ENCODE peak calls at places on chromosomes 1 and 21, in ten cellular contexts. X is stimulated activated CD4-positive, alpha-beta T cell treated with anti-CD3 and anti-CD28 coated beads, Interleukin-2, amount 100 ng/mL, for 24 hours; J is adrenal gland; P is EL; Z is DMS79; S is T-helper 9 cell; O is activated T-helper 1 cell treated with anti-CD3 and anti-CD28 coated beads, Interleukin-12 subunit alpha, Interleukin-12 subunit beta, Interleukin-2, Interleukin-4 antibody, amounts not matched to agents 30 ng/mL and 10 ng/mL and 1 ng/mL, durations not matched to agents 14 hours and 24 hours and 36 hours; G is fibroblast of lung; V is neuronal stem cell; R is CD8-positive, alpha-beta T cell. E is an unnamed sample.

GRCh38 chr1:33306561-33307493 is 14.1 kb downstream of the A3GALT2 start:
- DNase-seq in R (no peak), X (peak), O (no peak), G (no peak), Z (no peak), P (no peak), S (no peak), V (no peak), J (no peak), E (no peak)

GRCh38 chr21:38930838-38931237 is 125.1 kb downstream of the ETS2 start:
- DNase-seq in P (peak), O (no peak), J (peak), Z (no peak), R (no peak), V (no peak), X (no peak), S (no peak), G (no peak), E (no peak)

GRCh38 chr21:45847870-45848269 is 133.7 kb upstream of the COL6A1 start:
- DNase-seq in V (no peak), G (peak), S (no peak), O (no peak), Z (no peak), X (no peak), R (no peak), J (no peak), P (no peak), E (no peak)

GRCh38 chr1:201181726-201182125 is 8.9 kb upstream of the IGFN1 start:
- DNase-seq in V (no peak), Z (no peak), G (no peak), P (no peak), O (no peak), R (no peak), J (no peak), S (no peak), X (no peak), E (no peak)

GRCh38 chr1:151828931-151829330 is 2.7 kb downstream of the RORC start:
- DNase-seq in Z (peak), V (peak), J (peak), G (peak), R (no peak), X (no peak), O (no peak), S (no peak), P (peak), E (no peak)

GRCh38 chr1:211127166-211127565 is 6.8 kb downstream of the KCNH1 start:
- DNase-seq in V (no peak), O (no peak), R (no peak), S (no peak), X (no peak), G (no peak), Z (no peak), P (no peak), J (no peak), E (peak)

GRCh38 chr1:97351846-97352245 is 569.0 kb downstream of the DPYD start:
- DNase-seq in V (no peak), R (no peak), Z (no peak), S (no peak), O (no peak), X (no peak), G (no peak), J (no peak), P (no peak), E (no peak)

GRCh38 chr1:22784317-22784716 is 73.7 kb downstream of the EPHB2 start:
- DNase-seq in G (no peak), Z (no peak), X (no peak), S (no peak), J (no peak), P (no peak), V (no peak), O (no peak), R (no peak), E (no peak)

GRCh38 chr1:243738020-243738419 is 112.0 kb downstream of the AKT3 start:
- DNase-seq in V (no peak), Z (no peak), P (no peak), S (no peak), O (no peak), J (no peak), G (no peak), X (no peak), R (no peak), E (no peak)

GRCh38 chr21:39071623-39072214 is 111.5 kb downstream of the PSMG1 start:
- DNase-seq in O (no peak), G (peak), X (no peak), R (no peak), P (peak), S (no peak), V (no peak), J (no peak), Z (no peak), E (no peak)

GRCh38 chr1:33429332-33429731 is 1.6 kb downstream of the PHC2 start:
- DNase-seq in O (no peak), X (no peak), V (no peak), J (no peak), S (no peak), P (no peak), R (no peak), Z (no peak), G (no peak), E (no peak)

GRCh38 chr1:29266912-29267311 is 30.6 kb downstream of the PTPRU start:
- DNase-seq in X (no peak), Z (no peak), S (no peak), O (no peak), P (no peak), J (no peak), G (no peak), V (no peak), R (no peak), E (no peak)

GRCh38 chr1:146021622-146022402 is at the start of gene HJV:
- DNase-seq in G (no peak), V (no peak), S (no peak), R (no peak), J (no peak), O (no peak), X (no peak), P (no peak), Z (no peak), E (peak)

GRCh38 chr1:25640646-25641328 is 24.2 kb downstream of the MAN1C1 start:
- DNase-seq in Z (no peak), V (no peak), P (no peak), G (no peak), X (no peak), R (no peak), O (no peak), S (no peak), J (no peak), E (no peak)

GRCh38 chr21:44901391-44902074 is 19.2 kb downstream of the ITGB2 start:
- DNase-seq in P (no peak), V (no peak), G (no peak), R (no peak), X (no peak), Z (no peak), S (no peak), J (no peak), O (no peak), E (no peak)

GRCh38 chr21:46459356-46460112 is 843 bp downstream of the DIP2A start:
- DNase-seq in Z (no peak), J (peak), S (peak), P (peak), X (peak), V (no peak), R (no peak), O (no peak), G (peak), E (peak)

GRCh38 chr1:115067460-115067859 is 21.8 kb downstream of the TSPAN2 start:
- DNase-seq in S (no peak), P (peak), Z (no peak), X (no peak), R (no peak), O (no peak), J (no peak), V (no peak), G (peak), E (peak)

GRCh38 chr21:46622226-46622625 is 13.2 kb upstream of the PRMT2 start:
- DNase-seq in J (no peak), X (peak), G (no peak), P (no peak), R (peak), Z (no peak), S (no peak), V (peak), O (peak), E (no peak)

GRCh38 chr1:17875882-17876280 is 120.7 kb downstream of the ACTL8 start:
- DNase-seq in Z (no peak), S (no peak), X (no peak), V (no peak), G (peak), J (no peak), P (peak), O (no peak), R (no peak), E (peak)

GRCh38 chr1:186722711-186723309 is 42.6 kb upstream of the PTGS2 start:
- DNase-seq in P (peak), O (no peak), X (no peak), J (no peak), Z (no peak), V (peak), R (no peak), S (no peak), G (peak), E (no peak)

GRCh38 chr1:112284796-112285195 is 111.2 kb upstream of the CTTNBP2NL start:
- DNase-seq in S (no peak), V (no peak), Z (no peak), X (no peak), P (no peak), J (no peak), G (no peak), R (no peak), O (no peak), E (no peak)

GRCh38 chr1:11874624-11875023 is 15.9 kb upstream of the NPPB start:
- DNase-seq in V (no peak), G (no peak), X (no peak), O (no peak), S (no peak), P (no peak), R (no peak), J (no peak), Z (no peak), E (no peak)

GRCh38 chr21:36027352-36027751 is 33.0 kb downstream of the SETD4 start:
- DNase-seq in Z (no peak), G (peak), X (no peak), V (no peak), S (no peak), J (no peak), P (peak), O (no peak), R (no peak), E (peak)

GRCh38 chr1:159869173-159869572 is 6.7 kb upstream of the VSIG8 start:
- DNase-seq in S (no peak), Z (no peak), O (no peak), P (peak), G (peak), X (peak), J (peak), R (peak), V (no peak), E (peak)

GRCh38 chr1:226432586-226433360 is 24.9 kb upstream of the PARP1 start:
- DNase-seq in P (no peak), X (no peak), J (no peak), S (no peak), V (no peak), G (no peak), Z (no peak), O (no peak), R (no peak), E (no peak)

GRCh38 chr1:178818416-178818815 is 52.5 kb downstream of the ANGPTL1 start:
- DNase-seq in V (no peak), X (no peak), P (peak), Z (no peak), O (no peak), R (no peak), G (peak), S (no peak), J (peak), E (peak)

GRCh38 chr1:46166521-46167462 is 8.1 kb upstream of the TSPAN1 start:
- DNase-seq in R (peak), O (peak), V (no peak), X (peak), S (peak), Z (no peak), G (no peak), J (peak), P (no peak), E (no peak)

GRCh38 chr1:176058686-176059085 is 148.4 kb downstream of the COP1 start:
- DNase-seq in G (peak), Z (no peak), S (no peak), J (no peak), R (no peak), X (no peak), O (no peak), V (peak), P (no peak), E (no peak)

GRCh38 chr1:38941093-38941492 is 537 bp downstream of the RHBDL2 start:
- DNase-seq in P (no peak), G (no peak), O (no peak), S (no peak), Z (no peak), X (no peak), J (no peak), V (no peak), R (no peak), E (no peak)

GRCh38 chr1:23446644-23447310 is 22.2 kb upstream of the TCEA3 start:
- DNase-seq in R (no peak), J (no peak), Z (no peak), G (no peak), X (no peak), V (no peak), P (no peak), S (no peak), O (no peak), E (no peak)

GRCh38 chr1:59177756-59178155 is 119.1 kb upstream of the FGGY start:
- DNase-seq in V (no peak), J (no peak), S (no peak), Z (no peak), X (no peak), G (no peak), R (no peak), P (no peak), O (no peak), E (no peak)

GRCh38 chr1:199669916-199670315 is 357.6 kb upstream of the NR5A2 start:
- DNase-seq in V (no peak), O (no peak), G (no peak), R (no peak), S (no peak), J (no peak), Z (no peak), X (no peak), P (no peak), E (no peak)

GRCh38 chr1:50174101-50174500 is 65.4 kb downstream of the ELAVL4 start:
- DNase-seq in R (no peak), V (no peak), G (no peak), X (no peak), P (no peak), O (no peak), S (no peak), J (no peak), Z (no peak), E (no peak)

GRCh38 chr1:172708452-172708851 is 49.5 kb downstream of the FASLG start:
- DNase-seq in R (peak), P (no peak), J (no peak), X (no peak), Z (no peak), S (no peak), V (no peak), G (no peak), O (peak), E (no peak)

GRCh38 chr1:2589331-2590232 is 3.0 kb downstream of the PRXL2B start:
- DNase-seq in P (no peak), S (no peak), R (no peak), Z (no peak), X (no peak), G (no peak), O (no peak), V (no peak), J (no peak), E (no peak)